ENCODE peak calls at places on chromosomes 7 and 10, in six cellular contexts. I, X, H, D, K and F are unnamed samples.

GRCh38 chr7:99624487-99624886 is 7.7 kb downstream of the ZSCAN25 start:
- DNase-seq in I (no peak), X (no peak), H (no peak), D (peak), K (no peak), F (no peak)

GRCh38 chr7:111654414-111654813 is 92.1 kb upstream of the IMMP2L start:
- DNase-seq in I (no peak), X (no peak), H (no peak), D (no peak), K (no peak), F (no peak)

GRCh38 chr7:88338521-88338920 is 31.8 kb upstream of the STEAP4 start:
- DNase-seq in I (no peak), X (no peak), H (peak), D (no peak), K (no peak), F (no peak)

GRCh38 chr10:61480226-61480625 is 27.0 kb upstream of the TMEM26 start:
- DNase-seq in I (no peak), X (no peak), H (no peak), D (no peak), K (no peak), F (no peak)

GRCh38 chr7:115230882-115231508 is 309.1 kb downstream of the MDFIC start:
- DNase-seq in I (peak), X (peak), H (no peak), D (no peak), K (no peak), F (no peak)

GRCh38 chr10:132527338-132528063 is 10.1 kb upstream of the INPP5A start:
- DNase-seq in I (no peak), X (no peak), H (peak), D (peak), K (no peak), F (no peak)

GRCh38 chr7:1567893-1568292 is 1.9 kb downstream of the PSMG3 start:
- DNase-seq in I (peak), X (no peak), H (no peak), D (no peak), K (no peak), F (no peak)

GRCh38 chr7:108347616-108348015 is 108.6 kb downstream of the NRCAM start:
- DNase-seq in I (peak), X (peak), H (peak), D (no peak), K (no peak), F (no peak)

GRCh38 chr7:519429-519973 is at the start of gene PDGFA:
- DNase-seq in I (peak), X (peak), H (peak), D (no peak), K (no peak), F (no peak)

GRCh38 chr7:44891372-44891771 is 6.0 kb upstream of the PURB start:
- DNase-seq in I (no peak), X (no peak), H (no peak), D (no peak), K (no peak), F (no peak)

GRCh38 chr10:94496010-94496409 is 49.6 kb upstream of the HELLS start:
- DNase-seq in I (peak), X (no peak), H (no peak), D (no peak), K (no peak), F (no peak)

GRCh38 chr7:136956671-136957070 is 88.2 kb downstream of the CHRM2 start:
- DNase-seq in I (peak), X (no peak), H (no peak), D (no peak), K (no peak), F (no peak)

GRCh38 chr10:73414230-73414981 is 548 bp upstream of the ANXA7 start:
- DNase-seq in I (no peak), X (no peak), H (no peak), D (no peak), K (no peak), F (no peak)

GRCh38 chr7:95527033-95527775 is 41.5 kb downstream of the ASB4 start:
- DNase-seq in I (peak), X (peak), H (peak), D (no peak), K (peak), F (peak)

GRCh38 chr7:32670105-32670504 is 174.8 kb downstream of the AVL9 start:
- DNase-seq in I (peak), X (peak), H (peak), D (no peak), K (no peak), F (no peak)

GRCh38 chr7:333399-333776 is 43.4 kb downstream of the FOXL3 start:
- DNase-seq in I (no peak), X (peak), H (peak), D (no peak), K (peak), F (no peak)

GRCh38 chr7:128240696-128241386 is at the start of gene LEP:
- DNase-seq in I (no peak), X (no peak), H (no peak), D (no peak), K (no peak), F (no peak)

GRCh38 chr7:150451833-150452431 is 1.5 kb downstream of the GIMAP8 start:
- DNase-seq in I (no peak), X (no peak), H (no peak), D (no peak), K (no peak), F (no peak)

GRCh38 chr7:108026647-108027046 is 23.7 kb upstream of the LAMB1 start:
- DNase-seq in I (peak), X (no peak), H (peak), D (no peak), K (no peak), F (no peak)

GRCh38 chr7:134155871-134156270 is 28.7 kb downstream of the LRGUK start:
- DNase-seq in I (no peak), X (no peak), H (no peak), D (no peak), K (no peak), F (no peak)

GRCh38 chr7:102426268-102427031 is 6.9 kb upstream of the ORAI2 start:
- DNase-seq in I (no peak), X (no peak), H (no peak), D (no peak), K (no peak), F (no peak)

GRCh38 chr10:26031300-26031699 is 97.3 kb downstream of the MYO3A start:
- DNase-seq in I (no peak), X (no peak), H (no peak), D (no peak), K (no peak), F (no peak)

GRCh38 chr10:116831086-116831485 is 18.2 kb upstream of the ENO4 start:
- DNase-seq in I (no peak), X (no peak), H (no peak), D (no peak), K (no peak), F (no peak)

GRCh38 chr7:158416283-158416933 is 171.2 kb downstream of the PTPRN2 start:
- DNase-seq in I (no peak), X (peak), H (no peak), D (no peak), K (no peak), F (peak)

GRCh38 chr7:139782932-139783331 is 5.1 kb upstream of the HIPK2 start:
- DNase-seq in I (peak), X (no peak), H (no peak), D (no peak), K (no peak), F (no peak)

GRCh38 chr10:51176976-51177690 is 102.8 kb downstream of the PRKG1 start:
- DNase-seq in I (peak), X (no peak), H (no peak), D (no peak), K (no peak), F (no peak)

GRCh38 chr7:82410461-82410860 is 33.1 kb downstream of the CACNA2D1 start:
- DNase-seq in I (no peak), X (no peak), H (no peak), D (no peak), K (no peak), F (peak)

GRCh38 chr10:63722537-63722936 is 201.3 kb downstream of the REEP3 start:
- DNase-seq in I (peak), X (no peak), H (peak), D (peak), K (no peak), F (no peak)

GRCh38 chr10:97705006-97705670 is 8.4 kb upstream of the MARVELD1 start:
- DNase-seq in I (no peak), X (no peak), H (no peak), D (no peak), K (no peak), F (no peak)

GRCh38 chr7:149218469-149219420 is 20.7 kb upstream of the ZNF212 start:
- DNase-seq in I (peak), X (no peak), H (no peak), D (no peak), K (no peak), F (no peak)

GRCh38 chr7:77691892-77692491 is 4.3 kb upstream of the RSBN1L start:
- DNase-seq in I (no peak), X (no peak), H (no peak), D (no peak), K (no peak), F (no peak)
- H3K27ac ChIP-seq in I (no peak), X (no peak), H (peak), D (no peak), K (no peak), F (no peak)

GRCh38 chr10:47256753-47257336 is 43.2 kb upstream of the GDF10 start:
- DNase-seq in I (no peak), X (peak), H (no peak), D (no peak), K (no peak), F (no peak)

GRCh38 chr10:47254611-47255010 is 45.4 kb upstream of the GDF10 start:
- DNase-seq in I (peak), X (no peak), H (no peak), D (no peak), K (no peak), F (no peak)

GRCh38 chr10:47255866-47256265 is 44.1 kb upstream of the GDF10 start:
- DNase-seq in I (no peak), X (no peak), H (no peak), D (no peak), K (no peak), F (no peak)

GRCh38 chr10:47253651-47254375 is 46.2 kb upstream of the GDF10 start:
- DNase-seq in I (peak), X (no peak), H (peak), D (peak), K (no peak), F (no peak)

DNA sequence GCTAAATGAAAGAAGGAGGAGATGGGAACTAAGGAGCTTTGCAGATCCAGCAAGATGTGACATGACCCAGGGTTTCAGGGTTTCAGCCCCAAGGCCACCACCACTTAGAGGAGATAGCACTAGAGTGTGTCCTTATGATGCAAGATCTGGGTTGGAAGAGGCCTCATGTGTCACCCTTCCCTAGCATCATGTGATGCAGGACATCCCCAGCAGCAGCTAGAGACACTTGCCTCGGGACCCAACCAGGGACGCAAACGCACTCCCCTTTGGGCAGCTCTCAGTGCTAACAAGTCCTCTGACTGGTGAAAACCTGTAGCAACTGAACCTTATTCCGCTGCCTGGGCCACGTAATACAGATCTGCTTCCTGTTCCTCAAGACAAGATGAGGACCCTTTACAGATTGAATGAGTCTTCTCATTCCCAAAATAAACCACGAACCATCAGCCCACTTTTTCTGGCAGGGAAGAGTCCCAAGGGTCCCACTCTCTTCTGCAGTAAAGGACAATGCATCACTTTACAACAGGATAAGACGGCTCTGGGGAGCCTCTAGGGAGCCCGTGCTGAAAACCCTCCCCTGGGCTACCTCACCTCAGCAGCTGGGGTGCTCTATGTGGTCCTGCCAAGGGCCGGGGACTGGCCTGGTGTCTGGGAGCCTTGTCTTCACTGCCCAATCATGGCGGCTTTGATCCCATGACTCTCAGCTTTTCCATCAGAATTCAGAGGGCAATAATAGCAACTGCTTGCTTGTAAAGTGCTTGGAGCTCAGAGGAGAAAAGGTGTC is 44.8 kb upstream of the GDF10 start:
- DNase-seq in I (no peak), X (no peak), H (no peak), D (peak), K (no peak), F (no peak)
- H3K27ac ChIP-seq in I (no peak), X (no peak), H (no peak), D (no peak), K (no peak), F (no peak)

GRCh38 chr10:99280472-99280871 is 44.8 kb upstream of the HPSE2 start:
- DNase-seq in I (no peak), X (no peak), H (no peak), D (no peak), K (no peak), F (no peak)
- H3K27ac ChIP-seq in I (no peak), X (no peak), H (no peak), D (no peak), K (no peak), F (no peak)

DNA sequence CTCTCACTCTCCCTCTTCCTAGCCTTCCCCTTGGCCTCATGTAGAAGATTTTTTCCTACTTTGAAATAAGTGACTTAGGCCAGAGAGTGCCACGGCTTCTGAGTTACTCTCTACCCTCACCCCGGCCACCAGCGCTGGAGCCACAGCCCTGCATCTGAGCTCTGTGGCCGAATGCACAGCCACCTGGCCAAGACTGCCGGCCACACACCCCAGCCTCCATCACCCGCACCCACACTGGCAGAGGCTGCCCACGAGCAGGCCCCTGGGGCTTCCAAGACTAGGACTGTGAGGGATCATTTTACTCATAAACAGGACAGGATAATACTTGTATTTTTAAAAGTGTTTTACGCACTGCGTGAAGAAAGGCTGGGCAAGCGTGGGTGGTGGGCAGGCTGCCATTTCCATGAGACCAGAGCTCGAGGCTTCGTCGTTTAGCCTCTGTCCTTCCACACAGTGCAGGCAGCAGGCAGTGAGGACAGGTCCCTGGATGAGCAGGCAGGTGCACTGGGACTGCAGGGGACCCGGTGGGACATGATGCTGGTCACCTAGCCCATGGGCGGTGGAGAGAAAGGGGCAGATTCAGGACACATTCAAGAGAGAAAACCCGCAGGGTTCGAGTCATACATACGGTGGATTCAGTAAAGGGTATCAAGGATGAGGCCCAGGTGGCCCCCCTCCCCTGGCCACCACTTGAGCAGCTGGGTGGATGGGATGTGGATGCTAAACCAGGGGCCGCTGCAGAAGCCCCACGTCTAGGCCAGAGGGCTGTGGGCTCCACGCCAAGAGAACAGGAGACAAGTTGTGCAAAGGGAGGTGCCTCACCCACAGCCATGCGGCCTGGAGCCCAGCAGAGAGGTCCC is 35.5 kb upstream of the RNF32 start:
- DNase-seq in I (no peak), X (no peak), H (no peak), D (no peak), K (no peak), F (no peak)
- H3K27ac ChIP-seq in I (no peak), X (no peak), H (no peak), D (no peak), K (no peak), F (no peak)